ENCODE peak calls at places on chromosomes 13 and 19, in five cellular contexts. H is left kidney, U is H1, Z is amniotic stem cell, V is brain microvascular endothelial cell. I is an unnamed sample.

GRCh38 chr19:12350185-12350889 is 15.1 kb downstream of the ZNF442 start:
- DNase-seq in H (no peak), U (no peak), Z (no peak), V (no peak), I (no peak)

GRCh38 chr19:18951721-18952281 is 10.8 kb upstream of the HOMER3 start:
- DNase-seq in H (no peak), U (no peak), Z (no peak), V (no peak), I (no peak)

GRCh38 chr19:5536337-5536894 is 31.3 kb downstream of the TINCR start:
- DNase-seq in H (peak), U (peak), Z (no peak), V (peak), I (no peak)

GRCh38 chr19:55373993-55374757 is 2.5 kb upstream of the TMEM190 start:
- DNase-seq in H (peak), U (no peak), Z (no peak), V (no peak), I (no peak)

GRCh38 chr19:28633223-28634030 is 579.5 kb downstream of the UQCRFS1 start:
- DNase-seq in H (peak), U (peak), Z (no peak), V (peak), I (peak)

GRCh38 chr19:30555075-30555787 is 183.0 kb downstream of the ZNF536 start:
- DNase-seq in H (no peak), U (no peak), Z (no peak), V (no peak), I (no peak)

GRCh38 chr19:8174706-8175105 is 25.3 kb upstream of the FBN3 start:
- DNase-seq in H (peak), U (no peak), Z (no peak), V (no peak), I (no peak)

GRCh38 chr13:80132741-80133601 is 208.0 kb downstream of the SPRY2 start:
- DNase-seq in H (peak), U (no peak), Z (no peak), V (peak), I (no peak)

GRCh38 chr19:7611541-7612279 is 16.0 kb downstream of the CAMSAP3 start:
- DNase-seq in H (no peak), U (no peak), Z (no peak), V (no peak), I (no peak)

GRCh38 chr19:10113592-10113963 is 2.1 kb downstream of the P2RY11 start:
- DNase-seq in H (no peak), U (peak), Z (no peak), V (no peak), I (no peak)

GRCh38 chr13:102807699-102808098 is 8.8 kb downstream of the BIVM start:
- DNase-seq in H (no peak), U (no peak), Z (no peak), V (no peak), I (no peak)

GRCh38 chr19:1473424-1473851 is 5.6 kb downstream of the C19orf25 start:
- DNase-seq in H (no peak), U (no peak), Z (no peak), V (no peak), I (no peak)

GRCh38 chr13:44307844-44308243 is 65.8 kb upstream of the SERP2 start:
- DNase-seq in H (no peak), U (no peak), Z (no peak), V (no peak), I (no peak)

GRCh38 chr19:39546599-39546998 is 6.6 kb upstream of the EID2 start:
- DNase-seq in H (no peak), U (no peak), Z (no peak), V (no peak), I (no peak)

GRCh38 chr19:12784871-12785430 is 6.3 kb upstream of the JUNB start:
- DNase-seq in H (no peak), U (no peak), Z (no peak), V (no peak), I (no peak)

I was measured in AG09309.